ENCODE peak calls at places on chromosomes 11 and 22, in eight cellular contexts. One of them, this sample, is unnamed.

GRCh38 chr22:33923033-33923432 is 2.8 kb upstream of the LARGE1 start:
- DNase-seq in endothelial cell: no peak
- DNase-seq in adrenal gland: no peak
- DNase-seq in pancreas: no peak
- DNase-seq in tibial artery: no peak
- DNase-seq in progenitor cell of endocrine pancreas: no peak
- DNase-seq in CD8-positive, alpha-beta T cell: no peak
- DNase-seq in fibroblast of the aortic adventitia: peak
- DNase-seq in this sample: no peak

GRCh38 chr11:66316849-66317251 is at the start of gene CD248:
- DNase-seq in CD8-positive, alpha-beta T cell: no peak
- DNase-seq in endothelial cell: peak
- DNase-seq in fibroblast of the aortic adventitia: peak
- DNase-seq in tibial artery: peak
- DNase-seq in progenitor cell of endocrine pancreas: no peak
- DNase-seq in pancreas: no peak
- DNase-seq in adrenal gland: no peak
- DNase-seq in this sample: no peak

GRCh38 chr22:38452373-38453064 is 2.5 kb downstream of the KCNJ4 start:
- DNase-seq in tibial artery: peak
- DNase-seq in CD8-positive, alpha-beta T cell: no peak
- DNase-seq in progenitor cell of endocrine pancreas: no peak
- DNase-seq in pancreas: no peak
- DNase-seq in adrenal gland: no peak
- DNase-seq in endothelial cell: no peak
- DNase-seq in fibroblast of the aortic adventitia: peak
- DNase-seq in this sample: no peak

GRCh38 chr11:62922653-62923371 is 1.6 kb upstream of the CHRM1 start:
- DNase-seq in CD8-positive, alpha-beta T cell: no peak
- DNase-seq in fibroblast of the aortic adventitia: no peak
- DNase-seq in tibial artery: no peak
- DNase-seq in progenitor cell of endocrine pancreas: no peak
- DNase-seq in endothelial cell: peak
- DNase-seq in pancreas: no peak
- DNase-seq in adrenal gland: no peak
- DNase-seq in this sample: peak

GRCh38 chr22:25485626-25486545 is 78.6 kb upstream of the GRK3 start:
- DNase-seq in adrenal gland: no peak
- DNase-seq in CD8-positive, alpha-beta T cell: no peak
- DNase-seq in pancreas: no peak
- DNase-seq in progenitor cell of endocrine pancreas: no peak
- DNase-seq in tibial artery: no peak
- DNase-seq in endothelial cell: no peak
- DNase-seq in fibroblast of the aortic adventitia: no peak
- DNase-seq in this sample: no peak

GRCh38 chr22:19666663-19667593 is 47.4 kb upstream of the SEPTIN5 start:
- DNase-seq in tibial artery: no peak
- DNase-seq in endothelial cell: no peak
- DNase-seq in pancreas: no peak
- DNase-seq in adrenal gland: no peak
- DNase-seq in fibroblast of the aortic adventitia: peak
- DNase-seq in CD8-positive, alpha-beta T cell: no peak
- DNase-seq in progenitor cell of endocrine pancreas: no peak
- DNase-seq in this sample: no peak

GRCh38 chr11:102287963-102288744 is 29.1 kb upstream of the BIRC3 start:
- DNase-seq in tibial artery: no peak
- DNase-seq in CD8-positive, alpha-beta T cell: no peak
- DNase-seq in endothelial cell: peak
- DNase-seq in fibroblast of the aortic adventitia: peak
- DNase-seq in progenitor cell of endocrine pancreas: no peak
- DNase-seq in adrenal gland: peak
- DNase-seq in pancreas: no peak
- DNase-seq in this sample: peak

GRCh38 chr11:44607324-44607962 is 42.0 kb downstream of the CD82 start:
- DNase-seq in adrenal gland: no peak
- DNase-seq in CD8-positive, alpha-beta T cell: no peak
- DNase-seq in pancreas: no peak
- DNase-seq in fibroblast of the aortic adventitia: no peak
- DNase-seq in tibial artery: no peak
- DNase-seq in progenitor cell of endocrine pancreas: no peak
- DNase-seq in endothelial cell: no peak
- DNase-seq in this sample: no peak

GRCh38 chr11:17629113-17629512 is 82.1 kb downstream of the OTOG start:
- DNase-seq in pancreas: no peak
- DNase-seq in progenitor cell of endocrine pancreas: no peak
- DNase-seq in fibroblast of the aortic adventitia: no peak
- DNase-seq in CD8-positive, alpha-beta T cell: no peak
- DNase-seq in tibial artery: no peak
- DNase-seq in adrenal gland: no peak
- DNase-seq in endothelial cell: no peak
- DNase-seq in this sample: no peak

GRCh38 chr22:20312396-20313191 is 7.3 kb downstream of the DGCR6L start:
- DNase-seq in fibroblast of the aortic adventitia: no peak
- DNase-seq in endothelial cell: peak
- DNase-seq in pancreas: peak
- DNase-seq in adrenal gland: peak
- DNase-seq in progenitor cell of endocrine pancreas: peak
- DNase-seq in tibial artery: peak
- DNase-seq in CD8-positive, alpha-beta T cell: no peak
- DNase-seq in this sample: no peak

GRCh38 chr11:28757725-28758515 is 649.7 kb downstream of the METTL15 start:
- DNase-seq in endothelial cell: no peak
- DNase-seq in CD8-positive, alpha-beta T cell: no peak
- DNase-seq in adrenal gland: no peak
- DNase-seq in pancreas: no peak
- DNase-seq in tibial artery: no peak
- DNase-seq in progenitor cell of endocrine pancreas: no peak
- DNase-seq in fibroblast of the aortic adventitia: peak
- DNase-seq in this sample: no peak

GRCh38 chr22:35552846-35553245 is 12.2 kb downstream of the RASD2 start:
- DNase-seq in fibroblast of the aortic adventitia: no peak
- DNase-seq in CD8-positive, alpha-beta T cell: no peak
- DNase-seq in progenitor cell of endocrine pancreas: no peak
- DNase-seq in adrenal gland: no peak
- DNase-seq in endothelial cell: no peak
- DNase-seq in tibial artery: no peak
- DNase-seq in pancreas: no peak
- DNase-seq in this sample: no peak

GRCh38 chr22:35553341-35553740 is 12.7 kb downstream of the RASD2 start:
- DNase-seq in CD8-positive, alpha-beta T cell: no peak
- DNase-seq in fibroblast of the aortic adventitia: no peak
- DNase-seq in adrenal gland: no peak
- DNase-seq in progenitor cell of endocrine pancreas: no peak
- DNase-seq in tibial artery: no peak
- DNase-seq in pancreas: no peak
- DNase-seq in endothelial cell: no peak
- DNase-seq in this sample: no peak

GRCh38 chr22:35554297-35554845 is 13.7 kb downstream of the RASD2 start:
- DNase-seq in tibial artery: no peak
- DNase-seq in endothelial cell: no peak
- DNase-seq in pancreas: no peak
- DNase-seq in adrenal gland: no peak
- DNase-seq in fibroblast of the aortic adventitia: no peak
- DNase-seq in progenitor cell of endocrine pancreas: no peak
- DNase-seq in CD8-positive, alpha-beta T cell: no peak
- DNase-seq in this sample: no peak

GRCh38 chr22:35551549-35552177 is 11.0 kb downstream of the RASD2 start:
- DNase-seq in tibial artery: no peak
- DNase-seq in progenitor cell of endocrine pancreas: no peak
- DNase-seq in CD8-positive, alpha-beta T cell: no peak
- DNase-seq in endothelial cell: no peak
- DNase-seq in adrenal gland: no peak
- DNase-seq in pancreas: no peak
- DNase-seq in fibroblast of the aortic adventitia: no peak
- DNase-seq in this sample: no peak

DNA sequence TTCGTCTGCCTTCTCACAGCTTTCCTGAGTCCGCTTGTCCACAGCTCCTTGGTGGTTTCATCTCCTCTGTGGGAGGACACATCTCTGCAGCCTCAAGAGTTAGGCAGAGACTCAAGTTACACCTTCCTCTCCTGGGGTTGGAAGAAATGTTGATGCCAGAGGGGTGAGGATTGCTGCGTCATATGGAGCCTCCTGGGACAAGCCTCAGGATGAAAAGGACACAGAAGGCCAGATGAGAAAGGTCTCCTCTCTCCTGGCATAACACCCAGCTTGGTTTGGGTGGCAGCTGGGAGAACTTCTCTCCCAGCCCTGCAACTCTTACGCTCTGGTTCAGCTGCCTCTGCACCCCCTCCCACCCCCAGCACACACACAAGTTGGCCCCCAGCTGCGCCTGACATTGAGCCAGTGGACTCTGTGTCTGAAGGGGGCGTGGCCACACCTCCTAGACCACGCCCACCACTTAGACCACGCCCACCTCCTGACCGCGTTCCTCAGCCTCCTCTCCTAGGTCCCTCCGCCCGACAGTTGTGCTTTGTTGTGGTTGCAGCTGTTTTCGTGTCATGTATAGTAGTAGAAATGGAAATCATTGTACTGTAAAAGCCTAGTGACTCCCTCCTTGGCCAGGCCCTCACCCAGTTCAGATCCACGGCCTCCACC is 11.7 kb downstream of the RASD2 start:
- DNase-seq in pancreas: no peak
- DNase-seq in fibroblast of the aortic adventitia: no peak
- DNase-seq in tibial artery: no peak
- DNase-seq in progenitor cell of endocrine pancreas: peak
- DNase-seq in adrenal gland: no peak
- DNase-seq in CD8-positive, alpha-beta T cell: peak
- DNase-seq in endothelial cell: peak
- DNase-seq in this sample: peak
- TF ChIP-seq CTCF in pancreas: no peak
- TF ChIP-seq CTCF in fibroblast of the aortic adventitia: no peak
- TF ChIP-seq CTCF in tibial artery: no peak
- TF ChIP-seq CTCF in progenitor cell of endocrine pancreas: no peak
- TF ChIP-seq CTCF in adrenal gland: no peak
- TF ChIP-seq CTCF in CD8-positive, alpha-beta T cell: no peak
- TF ChIP-seq CTCF in endothelial cell: no peak
- TF ChIP-seq CTCF in this sample: no peak

DNA sequence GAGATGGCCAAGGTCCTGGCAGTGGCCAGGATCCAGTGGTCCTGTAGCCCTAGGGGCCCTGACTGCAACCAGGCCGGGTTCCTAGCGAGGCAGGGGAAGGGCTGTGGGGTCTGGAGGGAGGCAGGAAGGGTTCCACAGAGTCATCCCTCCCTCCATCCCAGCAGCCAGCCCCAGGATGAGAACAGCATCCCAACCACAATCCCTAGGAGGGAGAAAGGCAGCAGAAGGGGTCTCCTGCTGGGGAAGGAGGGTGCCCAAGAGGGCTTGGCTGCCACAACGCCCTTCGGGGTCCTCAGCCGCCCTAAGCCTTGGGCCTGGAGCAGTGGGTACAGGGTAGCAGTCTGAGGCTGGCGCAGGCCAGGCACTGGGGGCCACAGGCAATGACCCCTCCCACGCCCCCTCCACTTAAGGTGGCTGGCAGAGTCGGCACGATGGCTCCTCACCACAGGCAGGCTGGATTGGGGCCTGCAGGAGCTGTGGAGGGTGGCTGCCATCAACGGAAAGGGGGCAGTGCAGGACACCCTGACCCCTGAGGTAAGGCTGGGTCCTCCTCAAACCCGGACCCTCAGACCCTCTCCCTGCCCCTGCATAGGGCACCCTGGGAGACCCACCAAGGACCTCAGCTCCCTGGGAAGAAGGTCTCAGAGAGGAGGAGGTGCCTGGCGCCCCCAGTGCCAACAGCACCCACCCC is 7.2 kb downstream of the SLC22A12 start:
- DNase-seq in fibroblast of the aortic adventitia: no peak
- DNase-seq in endothelial cell: no peak
- DNase-seq in adrenal gland: no peak
- DNase-seq in tibial artery: no peak
- DNase-seq in CD8-positive, alpha-beta T cell: no peak
- DNase-seq in pancreas: no peak
- DNase-seq in progenitor cell of endocrine pancreas: no peak
- DNase-seq in this sample: no peak
- TF ChIP-seq CTCF in fibroblast of the aortic adventitia: no peak
- TF ChIP-seq CTCF in endothelial cell: no peak
- TF ChIP-seq CTCF in adrenal gland: no peak
- TF ChIP-seq CTCF in tibial artery: no peak
- TF ChIP-seq CTCF in CD8-positive, alpha-beta T cell: no peak
- TF ChIP-seq CTCF in pancreas: no peak
- TF ChIP-seq CTCF in progenitor cell of endocrine pancreas: no peak
- TF ChIP-seq CTCF in this sample: no peak

GRCh38 chr11:116413861-116414260 is 358.9 kb downstream of the BUD13 start:
- DNase-seq in tibial artery: no peak
- DNase-seq in progenitor cell of endocrine pancreas: no peak
- DNase-seq in CD8-positive, alpha-beta T cell: no peak
- DNase-seq in pancreas: no peak
- DNase-seq in fibroblast of the aortic adventitia: no peak
- DNase-seq in endothelial cell: peak
- DNase-seq in adrenal gland: no peak
- DNase-seq in this sample: no peak

GRCh38 chr11:116412118-116412889 is 360.5 kb downstream of the BUD13 start:
- DNase-seq in tibial artery: no peak
- DNase-seq in progenitor cell of endocrine pancreas: no peak
- DNase-seq in pancreas: no peak
- DNase-seq in adrenal gland: no peak
- DNase-seq in endothelial cell: no peak
- DNase-seq in CD8-positive, alpha-beta T cell: no peak
- DNase-seq in fibroblast of the aortic adventitia: no peak
- DNase-seq in this sample: no peak

GRCh38 chr11:116416852-116417251 is 355.9 kb downstream of the BUD13 start:
- DNase-seq in progenitor cell of endocrine pancreas: no peak
- DNase-seq in adrenal gland: no peak
- DNase-seq in fibroblast of the aortic adventitia: no peak
- DNase-seq in pancreas: no peak
- DNase-seq in CD8-positive, alpha-beta T cell: no peak
- DNase-seq in tibial artery: no peak
- DNase-seq in endothelial cell: no peak
- DNase-seq in this sample: no peak

GRCh38 chr11:116414357-116414756 is 358.4 kb downstream of the BUD13 start:
- DNase-seq in endothelial cell: no peak
- DNase-seq in adrenal gland: no peak
- DNase-seq in progenitor cell of endocrine pancreas: no peak
- DNase-seq in CD8-positive, alpha-beta T cell: no peak
- DNase-seq in fibroblast of the aortic adventitia: no peak
- DNase-seq in pancreas: no peak
- DNase-seq in tibial artery: no peak
- DNase-seq in this sample: no peak

GRCh38 chr11:116415095-116415494 is 357.7 kb downstream of the BUD13 start:
- DNase-seq in progenitor cell of endocrine pancreas: no peak
- DNase-seq in adrenal gland: no peak
- DNase-seq in pancreas: no peak
- DNase-seq in CD8-positive, alpha-beta T cell: no peak
- DNase-seq in fibroblast of the aortic adventitia: peak
- DNase-seq in tibial artery: no peak
- DNase-seq in endothelial cell: no peak
- DNase-seq in this sample: no peak
- TF ChIP-seq CTCF in progenitor cell of endocrine pancreas: no peak
- TF ChIP-seq CTCF in adrenal gland: no peak
- TF ChIP-seq CTCF in pancreas: no peak
- TF ChIP-seq CTCF in CD8-positive, alpha-beta T cell: no peak
- TF ChIP-seq CTCF in fibroblast of the aortic adventitia: no peak
- TF ChIP-seq CTCF in tibial artery: no peak
- TF ChIP-seq CTCF in endothelial cell: no peak
- TF ChIP-seq CTCF in this sample: no peak

DNA sequence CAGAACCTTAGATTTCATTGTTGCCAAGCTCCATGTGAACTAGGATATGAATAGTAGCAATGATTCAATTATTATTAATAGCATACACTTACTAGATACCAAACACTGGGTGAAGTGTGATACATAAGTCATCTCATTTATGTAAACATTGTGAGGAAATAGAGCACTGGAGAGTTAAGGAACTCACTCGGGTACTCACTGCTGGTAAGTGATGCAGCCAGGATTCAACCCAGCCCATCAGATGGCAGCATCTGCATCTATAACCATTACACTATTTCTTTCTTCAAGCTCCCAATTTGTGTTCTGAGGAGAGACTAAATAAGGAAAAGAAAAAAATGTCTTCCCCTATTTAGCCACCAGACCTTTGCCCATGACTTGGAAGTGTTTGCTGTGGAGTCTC is 10.2 kb upstream of the ALG8 start:
- DNase-seq in endothelial cell: no peak
- DNase-seq in tibial artery: no peak
- DNase-seq in progenitor cell of endocrine pancreas: no peak
- DNase-seq in CD8-positive, alpha-beta T cell: no peak
- DNase-seq in pancreas: no peak
- DNase-seq in fibroblast of the aortic adventitia: peak
- DNase-seq in adrenal gland: no peak
- DNase-seq in this sample: no peak
- TF ChIP-seq CTCF in endothelial cell: no peak
- TF ChIP-seq CTCF in tibial artery: peak
- TF ChIP-seq CTCF in progenitor cell of endocrine pancreas: no peak
- TF ChIP-seq CTCF in CD8-positive, alpha-beta T cell: no peak
- TF ChIP-seq CTCF in pancreas: no peak
- TF ChIP-seq CTCF in fibroblast of the aortic adventitia: peak
- TF ChIP-seq CTCF in adrenal gland: peak
- TF ChIP-seq CTCF in this sample: no peak